ENCODE peak calls at places on chromosome 15, in six cellular contexts. E, W, I, P, F and G are unnamed samples.

GRCh38 chr15:58182460-58183163 is 44.4 kb downstream of the AQP9 start:
- DNase-seq in E (peak; percentile 73), W (peak; percentile 79), I (no peak), P (peak; percentile 7), F (peak; percentile 54), G (peak; percentile 50)

GRCh38 chr15:62591842-62592838 is 427.1 kb upstream of the C2CD4B start:
- DNase-seq in E (no peak), W (no peak), I (no peak), P (peak; percentile 53), F (peak; percentile 21), G (peak; percentile 38)

GRCh38 chr15:47711654-47712053 is 5.7 kb upstream of the SEMA6D start:
- DNase-seq in E (peak; percentile 38), W (peak; percentile 50), I (no peak), P (no peak), F (no peak), G (peak; percentile 42)

GRCh38 chr15:29685156-29686078 is 136.9 kb downstream of the TJP1 start:
- DNase-seq in E (no peak), W (no peak), I (no peak), P (peak; percentile 65), F (no peak), G (no peak)

GRCh38 chr15:56765252-56765651 is 31.9 kb upstream of the ZNF280D start:
- DNase-seq in E (no peak), W (no peak), I (no peak), P (peak; percentile 81), F (no peak), G (peak; percentile 62)

GRCh38 chr15:69298697-69299441 is at the start of gene PAQR5:
- DNase-seq in E (peak; percentile 91), W (peak; percentile 59), I (no peak), P (no peak), F (peak; percentile 62), G (peak; percentile 33)

GRCh38 chr15:41377978-41378377 is 24.3 kb downstream of the NDUFAF1 start:
- DNase-seq in E (no peak), W (no peak), I (no peak), P (no peak), F (no peak), G (no peak)

GRCh38 chr15:71051539-71051938 is 63.7 kb upstream of the THSD4 start:
- DNase-seq in E (no peak), W (no peak), I (no peak), P (peak; percentile 90), F (no peak), G (peak; percentile 50)

GRCh38 chr15:69031013-69032001 is 16.8 kb downstream of the NOX5 start:
- DNase-seq in E (peak; percentile 83), W (peak; percentile 82), I (peak; percentile 20), P (peak; percentile 27), F (peak; percentile 36), G (peak; percentile 55)

GRCh38 chr15:46080018-46080417 is 445.2 kb downstream of the SQOR start:
- DNase-seq in E (peak; percentile 61), W (peak; percentile 83), I (no peak), P (no peak), F (no peak), G (no peak)

GRCh38 chr15:72156928-72157327 is 38.7 kb downstream of the SENP8 start:
- DNase-seq in E (no peak), W (no peak), I (no peak), P (no peak), F (no peak), G (no peak)

GRCh38 chr15:59283717-59284336 is 77.2 kb downstream of the LDHAL6B start:
- DNase-seq in E (no peak), W (no peak), I (no peak), P (no peak), F (peak; percentile 28), G (no peak)

GRCh38 chr15:96514607-96515285 is 184.2 kb downstream of the NR2F2 start:
- DNase-seq in E (no peak), W (no peak), I (no peak), P (no peak), F (no peak), G (no peak)

GRCh38 chr15:63931556-63931955 is 97.8 kb upstream of the HERC1 start:
- DNase-seq in E (no peak), W (no peak), I (no peak), P (no peak), F (no peak), G (no peak)

GRCh38 chr15:61671736-61672135 is 388.5 kb downstream of the VPS13C start:
- DNase-seq in E (no peak), W (no peak), I (no peak), P (no peak), F (no peak), G (no peak)

GRCh38 chr15:38589502-38589901 is 24.9 kb upstream of the RASGRP1 start:
- DNase-seq in E (no peak), W (no peak), I (no peak), P (peak; percentile 73), F (peak; percentile 45), G (peak; percentile 67)

GRCh38 chr15:76309561-76310330 is 1.5 kb downstream of the ETFA start:
- DNase-seq in E (no peak), W (no peak), I (no peak), P (peak; percentile 17), F (no peak), G (peak; percentile 26)

GRCh38 chr15:40338041-40338657 is 2.6 kb downstream of the CCDC9B start:
- DNase-seq in E (peak; percentile 95), W (peak; percentile 88), I (peak; percentile 48), P (no peak), F (peak; percentile 87), G (peak; percentile 77)

GRCh38 chr15:32956006-32956405 is 238.2 kb downstream of the GREM1 start:
- DNase-seq in E (peak; percentile 40), W (peak; percentile 64), I (no peak), P (peak; percentile 89), F (peak; percentile 33), G (peak; percentile 68)

GRCh38 chr15:83746231-83746630 is 92.3 kb downstream of the ADAMTSL3 start:
- DNase-seq in E (no peak), W (no peak), I (no peak), P (no peak), F (no peak), G (no peak)

GRCh38 chr15:83745771-83746170 is 91.8 kb downstream of the ADAMTSL3 start:
- DNase-seq in E (no peak), W (no peak), I (no peak), P (no peak), F (no peak), G (no peak)

GRCh38 chr15:83747718-83748110 is 93.8 kb downstream of the ADAMTSL3 start:
- DNase-seq in E (no peak), W (no peak), I (no peak), P (no peak), F (no peak), G (no peak)

GRCh38 chr15:83747050-83747717 is 93.3 kb downstream of the ADAMTSL3 start:
- DNase-seq in E (no peak), W (peak; percentile 36), I (no peak), P (peak; percentile 10), F (no peak), G (peak; percentile 55)
- TF ChIP-seq CTCF in E (peak; percentile 23), W (peak; percentile 31), I (no peak), P (no peak), F (no peak), G (no peak)

GRCh38 chr15:24675332-24676144 is at the start of gene NPAP1:
- DNase-seq in E (no peak), W (no peak), I (no peak), P (no peak), F (no peak), G (no peak)

GRCh38 chr15:24678485-24678884 is 2.9 kb downstream of the NPAP1 start:
- DNase-seq in E (no peak), W (peak; percentile 8), I (no peak), P (no peak), F (no peak), G (no peak)

DNA sequence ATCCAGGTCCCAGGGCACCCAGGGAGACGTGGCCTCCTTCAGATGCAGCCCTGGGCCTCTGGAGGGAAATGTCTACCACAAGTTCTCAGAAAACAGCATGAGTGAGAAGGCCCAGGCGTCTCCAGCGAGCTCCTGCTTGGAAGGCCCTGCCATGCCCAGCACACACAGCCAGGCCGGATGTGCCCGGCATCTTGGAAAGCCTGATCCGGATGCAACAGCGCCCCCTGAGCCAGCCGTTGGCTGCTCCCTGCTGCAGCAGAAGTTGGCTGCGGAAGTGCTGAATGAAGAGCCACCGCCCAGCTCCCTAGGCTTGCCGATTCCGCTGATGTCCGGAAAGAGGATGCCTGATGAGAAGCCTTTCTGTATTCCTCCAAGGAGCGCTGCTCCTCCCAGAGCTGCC is 856 bp downstream of the NPAP1 start:
- DNase-seq in E (no peak), W (peak; percentile 27), I (no peak), P (no peak), F (no peak), G (no peak)
- TF ChIP-seq CTCF in E (no peak), W (peak; percentile 30), I (no peak), P (no peak), F (no peak), G (no peak)

DNA sequence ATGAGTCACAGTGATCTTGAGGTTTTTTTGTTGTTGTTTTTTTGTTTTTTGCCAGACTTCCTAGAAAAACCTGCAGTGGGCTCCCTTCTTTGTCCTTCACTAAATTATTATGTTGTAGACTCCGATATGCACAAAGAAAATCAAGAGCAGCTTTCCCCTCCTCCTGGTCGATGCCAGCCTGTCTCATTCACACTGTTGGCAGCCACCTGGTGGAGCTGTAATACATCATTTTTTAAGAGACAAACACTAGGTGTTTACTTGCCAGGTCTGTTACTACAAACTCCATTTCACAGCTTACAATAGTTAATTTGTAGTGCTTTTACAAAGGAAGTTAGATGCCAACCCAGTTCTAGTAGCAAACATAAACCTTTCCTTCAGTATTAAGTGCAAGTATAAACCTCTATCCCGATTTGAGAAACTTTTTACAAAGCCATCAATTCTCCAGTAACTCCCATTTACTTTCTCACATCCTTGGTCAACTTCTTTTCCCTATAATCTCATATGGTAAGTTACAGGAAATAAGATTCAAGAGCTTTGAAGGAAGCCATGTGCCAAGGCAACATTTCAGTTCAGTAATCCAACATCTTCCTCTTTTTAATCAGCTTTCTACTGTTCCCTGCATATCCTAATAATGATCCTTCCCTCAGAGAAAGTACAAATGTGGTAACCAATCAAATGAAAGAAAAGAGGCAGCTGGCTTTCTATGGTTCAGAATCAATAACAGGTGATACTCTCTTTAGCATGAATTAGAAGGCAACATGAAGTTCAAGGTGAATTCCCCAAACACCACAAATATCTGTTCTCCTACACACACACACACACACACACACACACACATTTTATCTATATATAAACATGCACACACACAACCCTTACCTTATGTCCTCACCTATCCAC is 14.0 kb downstream of the AAGAB start:
- DNase-seq in E (peak; percentile 57), W (no peak), I (peak; percentile 18), P (no peak), F (peak; percentile 17), G (no peak)
- TF ChIP-seq CTCF in E (peak; percentile 51), W (peak; percentile 44), I (peak; percentile 54), P (peak; percentile 9), F (peak; percentile 37), G (peak; percentile 7)

GRCh38 chr15:52220896-52221660 is 29.9 kb upstream of the GNB5 start:
- DNase-seq in E (no peak), W (no peak), I (no peak), P (no peak), F (no peak), G (no peak)

GRCh38 chr15:52218816-52219215 is 27.6 kb upstream of the GNB5 start:
- DNase-seq in E (no peak), W (no peak), I (no peak), P (no peak), F (no peak), G (no peak)

GRCh38 chr15:52214553-52214952 is 23.4 kb upstream of the GNB5 start:
- DNase-seq in E (no peak), W (no peak), I (no peak), P (no peak), F (no peak), G (no peak)

GRCh38 chr15:52220251-52220650 is 29.1 kb upstream of the GNB5 start:
- DNase-seq in E (no peak), W (no peak), I (no peak), P (no peak), F (no peak), G (no peak)

GRCh38 chr15:52217186-52217585 is 26.0 kb upstream of the GNB5 start:
- DNase-seq in E (no peak), W (peak; percentile 43), I (peak; percentile 44), P (no peak), F (peak; percentile 53), G (no peak)
- TF ChIP-seq CTCF in E (peak; percentile 12), W (peak; percentile 50), I (peak; percentile 81), P (no peak), F (peak; percentile 55), G (peak; percentile 2)